ENCODE peak calls at places on chromosomes 12 and 14, in nine cellular contexts. O is astrocyte, Z is heart right ventricle, X is PC-3, T is psoas muscle, W is stomach, G is keratinocyte, B is cardiac muscle cell, N is uterus. F is an unnamed sample. For H3K36me3 and H3K4me1, the result is how much of the 10 kb centered on the place peaks cover.

GRCh38 chr12:131852551-131853299 is 24.5 kb downstream of the MMP17 start:
- DNase-seq in O (no peak), Z (no peak), X (no peak), T (peak), W (no peak), G (no peak), B (no peak), N (no peak), F (peak)

GRCh38 chr12:115871714-115872113 is 405.8 kb downstream of the MED13L start:
- DNase-seq in O (peak), Z (no peak), X (peak), T (no peak), W (no peak), G (peak), B (peak), N (no peak), F (no peak)

GRCh38 chr12:108823804-108824203 is 33.6 kb downstream of the SSH1 start:
- DNase-seq in O (no peak), Z (no peak), X (no peak), T (no peak), W (no peak), G (no peak), B (no peak), N (no peak), F (no peak)

GRCh38 chr12:66776974-66777373 is 98.1 kb upstream of the GRIP1 start:
- DNase-seq in O (no peak), Z (no peak), X (no peak), T (no peak), W (no peak), G (no peak), B (peak), N (no peak), F (no peak)

GRCh38 chr12:54420766-54421144 is 1.7 kb upstream of the ITGA5 start:
- DNase-seq in O (no peak), Z (no peak), X (no peak), T (peak), W (no peak), G (no peak), B (no peak), N (peak), F (no peak)

GRCh38 chr14:102793531-102794328 is 16.5 kb downstream of the TRAF3 start:
- DNase-seq in O (no peak), Z (no peak), X (no peak), T (no peak), W (no peak), G (no peak), B (no peak), N (no peak), F (no peak)

GRCh38 chr14:53870997-53871396 is 85.6 kb downstream of the BMP4 start:
- DNase-seq in O (no peak), Z (no peak), X (no peak), T (no peak), W (no peak), G (no peak), B (no peak), N (no peak), F (no peak)

GRCh38 chr12:19757317-19757877 is 318.1 kb downstream of the AEBP2 start:
- DNase-seq in O (peak), Z (no peak), X (peak), T (no peak), W (no peak), G (no peak), B (peak), N (no peak), F (no peak)

GRCh38 chr14:50312734-50313054 is 570 bp downstream of the DMAC2L start:
- DNase-seq in O (no peak), Z (no peak), X (no peak), T (no peak), W (no peak), G (no peak), B (no peak), N (no peak), F (no peak)

GRCh38 chr12:99386907-99387306 is 260.6 kb upstream of the GARIN6 start:
- DNase-seq in O (peak), Z (no peak), X (peak), T (no peak), W (no peak), G (peak), B (peak), N (no peak), F (no peak)

GRCh38 chr12:122226366-122227222 is 742 bp upstream of the DIABLO start:
- DNase-seq in O (no peak), Z (no peak), X (no peak), T (peak), W (no peak), G (no peak), B (no peak), N (peak), F (no peak)

GRCh38 chr12:32437095-32437515 is 37.7 kb downstream of the FGD4 start:
- DNase-seq in O (peak), Z (no peak), X (peak), T (no peak), W (no peak), G (peak), B (no peak), N (no peak), F (no peak)

GRCh38 chr12:32440120-32440865 is 40.9 kb downstream of the FGD4 start:
- DNase-seq in O (no peak), Z (no peak), X (no peak), T (no peak), W (peak), G (peak), B (no peak), N (no peak), F (no peak)

GRCh38 chr12:32431025-32431424 is 31.7 kb downstream of the FGD4 start:
- DNase-seq in O (no peak), Z (no peak), X (no peak), T (no peak), W (no peak), G (no peak), B (no peak), N (no peak), F (no peak)

GRCh38 chr12:32435921-32436710 is 36.8 kb downstream of the FGD4 start:
- DNase-seq in O (peak), Z (no peak), X (peak), T (no peak), W (no peak), G (no peak), B (no peak), N (no peak), F (no peak)
- H3K36me3 ChIP-seq in O (under half), Z (under half), X (under half), T (under half), W (under half), G (under half), B (under half), N (under half), F (under half)

DNA sequence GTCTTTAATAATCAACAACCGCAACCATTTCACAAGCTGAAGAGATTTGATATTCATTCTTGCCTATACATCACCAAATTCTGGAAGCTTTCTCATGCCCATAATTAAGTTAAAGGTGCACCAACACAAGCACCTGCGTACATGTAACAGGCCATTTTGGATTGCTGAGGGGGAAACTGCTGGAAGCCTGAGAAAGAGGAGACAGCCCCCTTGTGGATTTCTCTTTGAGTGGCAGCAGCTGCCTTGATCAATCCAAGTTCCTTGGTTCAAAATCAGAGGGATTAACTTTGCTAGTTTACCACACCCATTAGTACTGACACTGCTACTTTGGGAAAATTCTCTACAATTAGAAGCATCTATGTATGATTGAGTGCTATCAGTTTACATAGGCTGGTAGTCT is 321.1 kb downstream of the NOVA1 start:
- DNase-seq in O (no peak), Z (no peak), X (peak), T (no peak), W (no peak), G (no peak), B (peak), N (no peak), F (no peak)
- TF ChIP-seq CTCF in O (peak), Z (no peak), X (peak), T (no peak), W (no peak), G (no peak), B (no peak), N (no peak), F (no peak)

DNA sequence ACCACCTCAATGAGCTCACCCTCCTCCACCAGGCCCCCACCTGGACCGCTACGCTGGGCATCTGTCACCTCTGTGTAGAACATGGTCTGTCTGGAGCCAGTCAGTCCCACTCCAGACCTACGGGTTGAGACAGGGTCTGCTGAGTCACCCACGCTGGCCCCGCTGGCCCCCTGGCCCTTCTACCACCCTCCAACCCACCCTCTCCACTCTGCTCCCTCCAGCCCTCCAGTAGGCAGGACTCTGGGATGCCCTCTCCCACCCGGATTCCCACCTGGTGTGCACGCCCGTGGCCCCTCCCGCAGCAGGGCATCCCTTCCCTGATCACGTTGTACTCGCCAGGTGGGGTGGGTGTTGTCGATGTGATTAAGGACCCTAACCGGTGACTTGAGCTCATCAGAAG is 4.6 kb upstream of the JAG2 start:
- DNase-seq in O (no peak), Z (no peak), X (no peak), T (no peak), W (no peak), G (no peak), B (no peak), N (no peak), F (no peak)
- H3K4me1 ChIP-seq in O (under half), Z (under half), X (under half), T (half or more), W (under half), G (under half), B (under half), N (under half), F (under half)

GRCh38 chr14:70827366-70828151 is 18.2 kb upstream of the MAP3K9 start:
- DNase-seq in O (no peak), Z (no peak), X (peak), T (no peak), W (no peak), G (no peak), B (no peak), N (no peak), F (no peak)
- H3K36me3 ChIP-seq in O (under half), Z (under half), X (under half), T (under half), W (under half), G (under half), B (under half), N (under half), F (under half)

DNA sequence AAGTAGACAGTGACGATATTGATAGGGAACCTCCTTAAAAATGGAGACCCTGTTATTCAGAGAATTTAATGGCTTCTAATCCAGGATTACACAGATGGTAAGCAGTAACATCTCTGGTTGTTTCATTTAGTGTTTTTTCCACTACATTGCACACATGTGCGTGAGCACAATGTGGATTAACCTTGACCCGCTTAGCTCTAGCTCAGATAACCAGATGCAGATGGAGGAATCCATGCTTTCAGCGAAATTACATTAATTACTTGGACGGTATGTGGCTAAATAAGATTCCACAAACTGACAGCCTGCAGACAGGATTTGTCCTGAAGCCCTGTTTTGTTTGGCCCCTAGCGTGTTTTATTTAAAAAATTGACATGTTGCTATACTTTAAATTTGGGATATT is 378.5 kb downstream of the CCDC91 start:
- DNase-seq in O (peak), Z (no peak), X (no peak), T (no peak), W (no peak), G (no peak), B (no peak), N (no peak), F (no peak)
- TF ChIP-seq CTCF in O (no peak), Z (no peak), X (no peak), T (no peak), W (no peak), G (no peak), B (no peak), N (no peak), F (no peak)

GRCh38 chr14:69088523-69089445 is 64.1 kb downstream of the DCAF5 start:
- DNase-seq in O (peak), Z (no peak), X (no peak), T (no peak), W (no peak), G (no peak), B (no peak), N (no peak), F (no peak)
- H3K4me1 ChIP-seq in O (under half), Z (under half), X (under half), T (under half), W (under half), G (under half), B (under half), N (under half), F (under half)

DNA sequence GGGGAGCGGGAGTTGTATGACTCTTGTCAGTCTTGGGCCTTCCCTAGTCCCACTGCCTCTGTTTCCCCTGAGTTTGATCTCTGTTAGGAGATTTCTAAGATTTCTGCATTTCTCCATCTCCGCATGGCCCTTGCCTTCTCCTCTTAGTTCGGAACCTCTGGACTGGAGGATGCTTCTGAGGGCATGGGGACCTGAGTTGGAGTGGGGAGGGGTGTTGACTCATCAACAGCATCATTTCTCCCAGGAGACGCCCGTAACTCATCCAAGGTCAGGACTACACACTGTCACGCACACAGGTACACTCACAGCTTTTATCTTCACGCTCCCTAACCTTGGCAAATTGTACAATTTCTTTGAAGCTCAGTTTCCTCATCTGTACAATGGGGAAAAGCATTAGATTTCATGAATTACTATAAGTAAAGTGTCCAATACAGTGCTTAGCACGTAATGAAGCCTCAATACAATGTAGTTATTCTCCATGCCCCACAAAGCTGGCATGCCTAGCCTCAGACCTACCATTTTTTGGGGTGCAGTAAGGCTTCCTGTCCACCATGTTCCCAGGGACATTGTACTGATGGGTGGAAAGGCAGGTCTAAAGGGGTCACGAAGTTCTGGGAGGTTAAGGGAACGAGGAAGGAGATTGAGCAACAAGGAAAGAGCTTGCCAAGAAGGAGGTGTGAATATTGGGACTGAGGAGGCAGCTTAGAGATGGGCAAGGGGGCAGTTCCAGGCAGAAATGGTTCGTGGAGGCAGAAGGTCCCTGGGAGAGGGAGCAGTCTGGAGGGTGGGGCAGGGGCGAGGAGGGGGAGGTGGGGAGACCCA is 600 bp upstream of the LAG3 start:
- DNase-seq in O (no peak), Z (no peak), X (no peak), T (no peak), W (no peak), G (no peak), B (no peak), N (no peak), F (no peak)
- H3K36me3 ChIP-seq in O (under half), Z (under half), X (under half), T (under half), W (under half), G (under half), B (under half), N (under half), F (under half)